ENCODE peak calls at places on chromosomes 16 and 17, in six cellular contexts. W, A, K, V, P and R are unnamed samples.

GRCh38 chr17:5893741-5894140 is 176.4 kb upstream of the WSCD1 start:
- DNase-seq in W (no peak), K (no peak), V (no peak), P (no peak), A (no peak), R (no peak)

GRCh38 chr16:47927330-47927729 is 228.5 kb downstream of the ABCC12 start:
- DNase-seq in A (no peak), P (no peak), K (no peak), V (no peak), W (no peak), R (no peak)

GRCh38 chr16:49442805-49443204 is 69.2 kb downstream of the C16orf78 start:
- DNase-seq in A (no peak), K (no peak), W (no peak), V (no peak), P (no peak), R (no peak)

GRCh38 chr17:44599298-44600175 is 42.3 kb downstream of the FZD2 start:
- DNase-seq in V (no peak), A (peak), P (peak), K (no peak), W (peak), R (peak)

GRCh38 chr16:89325861-89326471 is 108.5 kb downstream of the ZNF778 start:
- DNase-seq in V (peak), K (no peak), W (peak), A (peak), P (peak), R (peak)

GRCh38 chr16:10946308-10946707 is 1.9 kb downstream of the CLEC16A start:
- DNase-seq in K (no peak), A (no peak), V (no peak), W (no peak), P (no peak), R (no peak)

GRCh38 chr17:13626703-13627102 is 25.0 kb upstream of the HS3ST3A1 start:
- DNase-seq in A (no peak), V (no peak), W (no peak), P (no peak), K (no peak), R (peak)

GRCh38 chr16:84700518-84701277 is 898 bp downstream of the USP10 start:
- DNase-seq in P (peak), A (peak), K (peak), V (no peak), W (peak), R (no peak)

GRCh38 chr17:50511058-50511457 is 2.8 kb downstream of the MYCBPAP start:
- DNase-seq in V (no peak), A (no peak), W (no peak), K (no peak), P (no peak), R (no peak)

GRCh38 chr17:1158879-1159278 is 20.9 kb downstream of the ABR start:
- DNase-seq in W (no peak), K (no peak), V (no peak), A (no peak), P (no peak), R (peak)

GRCh38 chr17:46154151-46154816 is 38.9 kb downstream of the KANSL1 start:
- DNase-seq in V (no peak), W (peak), K (no peak), A (no peak), P (no peak), R (no peak)

GRCh38 chr16:49431591-49432290 is 58.1 kb downstream of the C16orf78 start:
- DNase-seq in K (no peak), W (no peak), A (no peak), V (no peak), P (no peak), R (no peak)

GRCh38 chr17:1937461-1937860 is 87.7 kb downstream of the RTN4RL1 start:
- DNase-seq in P (no peak), K (no peak), A (no peak), V (no peak), W (no peak), R (no peak)

GRCh38 chr16:71808593-71809449 is at the start of gene AP1G1:
- DNase-seq in W (peak), P (peak), A (peak), K (peak), V (peak), R (peak)

GRCh38 chr17:12640364-12640763 is 25.3 kb upstream of the MYOCD start:
- DNase-seq in A (no peak), V (no peak), W (no peak), K (no peak), P (no peak), R (no peak)

GRCh38 chr17:5580367-5580766 is 3.9 kb downstream of the NLRP1 start:
- DNase-seq in P (no peak), V (no peak), A (no peak), K (no peak), W (no peak), R (no peak)

GRCh38 chr17:81685108-81685507 is 1.3 kb downstream of the HGS start:
- DNase-seq in A (no peak), V (no peak), K (no peak), W (peak), P (no peak), R (peak)
- H3K27ac ChIP-seq in A (no peak), V (no peak), K (peak), W (peak), P (peak), R (peak)

GRCh38 chr17:54968259-54968953 is at the start of the genes COX11 and STXBP4:
- DNase-seq in W (peak), K (peak), A (peak), P (peak), V (peak), R (peak)
- TF ChIP-seq CTCF in W (no peak), K (no peak), A (peak), P (no peak), V (peak), R (peak)

DNA sequence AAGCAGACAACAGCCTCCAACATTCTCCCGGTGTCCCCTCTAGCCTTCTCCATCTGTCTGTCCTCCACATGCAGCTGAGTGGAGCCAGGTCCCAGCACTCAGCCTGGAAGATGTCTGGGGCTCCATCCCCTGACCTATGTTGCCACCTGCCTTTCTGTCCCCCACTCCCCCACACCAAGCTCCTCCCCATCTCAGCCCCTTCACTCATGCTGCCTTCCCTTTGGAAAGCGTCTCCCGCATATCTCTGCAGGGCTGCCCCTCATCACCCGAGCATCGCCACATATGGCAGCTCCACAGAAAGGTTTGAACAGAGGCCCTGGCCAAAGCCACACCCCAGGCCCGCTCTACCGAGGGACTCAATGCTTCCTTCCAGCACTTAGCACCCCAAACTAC is 24.2 kb downstream of the NSMCE1 start:
- DNase-seq in K (no peak), P (no peak), A (no peak), W (no peak), V (no peak), R (no peak)
- H3K27ac ChIP-seq in K (no peak), P (no peak), A (no peak), W (peak), V (peak), R (peak)

DNA sequence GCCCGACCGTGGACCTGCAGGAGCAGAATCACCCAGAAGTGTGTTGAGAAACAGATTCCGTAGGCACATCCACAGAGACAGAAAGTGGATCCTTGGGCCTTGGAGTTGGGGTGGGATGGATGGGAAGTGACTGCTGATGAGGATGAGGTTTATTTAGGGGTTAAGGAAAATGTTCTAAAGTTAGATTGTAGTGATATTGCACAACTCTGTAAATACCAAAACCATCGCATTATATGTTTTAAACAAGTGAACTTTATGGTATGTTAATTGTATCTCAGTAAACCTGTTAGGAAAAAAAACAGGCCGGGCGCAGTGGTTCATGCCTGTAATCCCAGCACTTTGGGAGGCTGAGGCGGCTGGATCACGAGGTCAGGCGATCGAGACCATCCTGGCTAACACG is 3.6 kb downstream of the ENDOV start:
- DNase-seq in P (no peak), A (no peak), W (no peak), K (no peak), V (no peak), R (no peak)
- TF ChIP-seq CTCF in P (no peak), A (no peak), W (no peak), K (no peak), V (no peak), R (no peak)